ENCODE peak calls at places on chromosomes 3 and 15, in four cellular contexts. M is fibroblast of lung, J is A549, F is heart left ventricle. R is an unnamed sample.

GRCh38 chr15:69810441-69811071 is 287.2 kb downstream of the TLE3 start:
- DNase-seq in M (no peak), J (no peak), F (no peak), R (no peak)

GRCh38 chr15:66825731-66826130 is 123.7 kb downstream of the SMAD6 start:
- DNase-seq in M (no peak), J (no peak), F (no peak), R (no peak)

GRCh38 chr15:44102675-44103254 is 92.3 kb downstream of the FRMD5 start:
- DNase-seq in M (peak; percentile 100), J (peak; percentile 71), F (no peak), R (peak; percentile 92)

GRCh38 chr3:168096210-168096795 is 579 bp upstream of the GOLIM4 start:
- DNase-seq in M (peak; percentile 95), J (peak; percentile 91), F (peak; percentile 54), R (peak; percentile 84)

GRCh38 chr3:111482611-111483010 is 59.4 kb upstream of the CD96 start:
- DNase-seq in M (no peak), J (no peak), F (no peak), R (no peak)

GRCh38 chr3:126312326-126312725 is 44.9 kb downstream of the KLF15 start:
- DNase-seq in M (no peak), J (no peak), F (no peak), R (no peak)

GRCh38 chr3:41464401-41464800 is 265.1 kb downstream of the CTNNB1 start:
- DNase-seq in M (peak; percentile 35), J (no peak), F (no peak), R (no peak)

GRCh38 chr3:58973796-58974195 is 76.0 kb downstream of the CFAP20DC start:
- DNase-seq in M (peak; percentile 61), J (no peak), F (no peak), R (no peak)

GRCh38 chr3:135097276-135097946 is 302.4 kb downstream of the EPHB1 start:
- DNase-seq in M (no peak), J (no peak), F (no peak), R (no peak)

GRCh38 chr3:31369637-31370036 is 163.1 kb upstream of the STT3B start:
- DNase-seq in M (peak; percentile 39), J (peak; percentile 14), F (no peak), R (no peak)

GRCh38 chr15:77312523-77312922 is 107.4 kb downstream of the PEAK1 start:
- DNase-seq in M (no peak), J (peak; percentile 7), F (no peak), R (peak; percentile 37)

GRCh38 chr3:36763850-36764703 is at the start of gene DCLK3:
- DNase-seq in M (no peak), J (no peak), F (peak; percentile 25), R (no peak)
- H3K4me3 ChIP-seq in M (peak within 1 kb of the TSS; percentile 14), J (peak within 1 kb of the TSS; percentile 46), F (peak within 1 kb of the TSS; percentile 45), R (no peak within 1 kb of the TSS)

GRCh38 chr3:107752202-107752990 is 229.6 kb downstream of the BBX start:
- DNase-seq in M (peak; percentile 25), J (peak; percentile 50), F (no peak), R (no peak)
- TF ChIP-seq CTCF in M (peak; percentile 40), J (peak; percentile 45), F (peak; percentile 37), R (peak; percentile 63)

GRCh38 chr3:23811117-23811487 is 5.3 kb downstream of the UBE2E1 start:
- DNase-seq in M (no peak), J (no peak), F (no peak), R (no peak)

GRCh38 chr3:23810342-23811116 is 4.8 kb downstream of the UBE2E1 start:
- DNase-seq in M (peak; percentile 32), J (peak; percentile 64), F (peak; percentile 44), R (no peak)

GRCh38 chr3:23809840-23810341 is 4.1 kb downstream of the UBE2E1 start:
- DNase-seq in M (no peak), J (no peak), F (no peak), R (no peak)

GRCh38 chr3:23809294-23809693 is 3.5 kb downstream of the UBE2E1 start:
- DNase-seq in M (no peak), J (no peak), F (no peak), R (no peak)

DNA sequence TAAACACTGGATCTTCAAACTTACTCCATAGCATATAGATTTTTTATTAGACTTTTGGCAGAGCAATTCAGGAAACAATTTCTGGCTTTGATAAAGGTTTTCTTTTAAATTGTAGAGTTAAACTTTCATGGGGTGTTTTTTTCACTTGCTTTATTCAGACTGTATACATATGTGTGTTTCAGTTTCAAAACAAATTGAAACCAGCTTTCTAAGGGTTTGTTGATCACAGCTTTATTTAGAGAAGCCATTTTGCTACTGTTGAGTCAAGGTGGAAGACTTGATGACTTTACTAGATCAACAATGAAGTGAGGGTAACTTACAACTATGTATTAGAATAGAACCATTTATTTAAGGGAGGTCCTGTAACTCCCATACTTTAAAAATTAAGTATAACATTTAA is 6.2 kb downstream of the UBE2E1 start:
- DNase-seq in M (no peak), J (no peak), F (no peak), R (no peak)
- H3K4me3 ChIP-seq in M (peak overlapping the region; percentile 62), J (peak overlapping the region; percentile 66), F (no peak overlapping the region), R (no peak overlapping the region)

GRCh38 chr3:70716832-70717231 is 404.4 kb upstream of the MDFIC2 start:
- DNase-seq in M (peak; percentile 37), J (no peak), F (no peak), R (peak; percentile 13)
- TF ChIP-seq CTCF in M (peak; percentile 39), J (peak; percentile 57), F (peak; percentile 51), R (peak; percentile 61)

GRCh38 chr15:63509933-63510547 is 5.6 kb downstream of the USP3 start:
- DNase-seq in M (peak; percentile 83), J (no peak), F (no peak), R (no peak)
- H3K4me3 ChIP-seq in M (peak overlapping the region; percentile 0), J (no peak overlapping the region), F (no peak overlapping the region), R (no peak overlapping the region)

R was measured in AG09309.